ENCODE peak calls at places on chromosomes 12 and 14, in six cellular contexts. M is GM10248, O is kidney, Y is fibroblast of mammary gland, T is PC-3, W is IMR-90. B is an unnamed sample.
A peak's percentile ranks its signal among the peaks of the same experiment; 100 is the strongest.

GRCh38 chr12:45674583-45674982 is 54.9 kb upstream of the ARID2 start:
- DNase-seq in M (no peak), Y (peak; percentile 79), W (peak; percentile 94), O (no peak), T (peak; percentile 98), B (no peak)

GRCh38 chr14:45112886-45113772 is 21.2 kb downstream of the FKBP3 start:
- DNase-seq in T (peak; percentile 88), M (no peak), O (no peak), Y (peak; percentile 19), W (peak; percentile 62), B (no peak)

GRCh38 chr12:69067713-69068112 is 134.7 kb upstream of the CPM start:
- DNase-seq in T (no peak), W (no peak), Y (no peak), O (no peak), M (no peak), B (no peak)

GRCh38 chr14:77485256-77485655 is 13.4 kb downstream of the ISM2 start:
- DNase-seq in Y (no peak), O (no peak), W (no peak), T (peak; percentile 7), M (no peak), B (no peak)

GRCh38 chr12:76020281-76020680 is 11.3 kb downstream of the PHLDA1 start:
- DNase-seq in W (peak; percentile 80), M (no peak), T (peak; percentile 96), O (no peak), Y (peak; percentile 88), B (no peak)

GRCh38 chr12:6919588-6919987 is 5.2 kb downstream of the ENO2 start:
- DNase-seq in Y (no peak), M (no peak), W (no peak), T (no peak), O (peak; percentile 25), B (peak; percentile 66)

GRCh38 chr12:130803707-130804106 is 35.3 kb downstream of the STX2 start:
- DNase-seq in Y (peak; percentile 28), T (peak; percentile 18), O (no peak), M (no peak), W (peak; percentile 50), B (no peak)

GRCh38 chr12:68998036-68998435 is 65.1 kb upstream of the CPM start:
- DNase-seq in T (no peak), O (no peak), W (no peak), M (no peak), Y (no peak), B (no peak)

GRCh38 chr14:53331247-53331646 is 178.1 kb upstream of the DDHD1 start:
- DNase-seq in Y (peak; percentile 92), M (no peak), O (no peak), W (peak; percentile 93), T (peak; percentile 91), B (no peak)

GRCh38 chr14:35879141-35879648 is 53.1 kb downstream of the BRMS1L start:
- DNase-seq in W (peak; percentile 11), T (no peak), Y (peak; percentile 54), M (no peak), O (no peak), B (no peak)

GRCh38 chr12:122064034-122064777 is 14.3 kb upstream of the MLXIP start:
- DNase-seq in O (peak; percentile 95), W (peak; percentile 90), T (peak; percentile 82), M (peak; percentile 55), Y (peak; percentile 98), B (no peak)

GRCh38 chr12:67650528-67651379 is 2.2 kb downstream of the DYRK2 start:
- DNase-seq in Y (no peak), M (peak; percentile 40), T (peak; percentile 13), W (no peak), O (peak; percentile 54), B (no peak)

GRCh38 chr14:23327947-23328744 is 6.9 kb downstream of the PABPN1 start:
- DNase-seq in O (no peak), Y (peak; percentile 82), T (peak; percentile 79), M (peak; percentile 84), W (peak; percentile 80), B (no peak)
- TF ChIP-seq CTCF in O (peak; percentile 77), Y (peak; percentile 93), T (peak; percentile 92), M (peak; percentile 76), W (peak; percentile 93), B (peak; percentile 93)

GRCh38 chr14:75884198-75884611 is 97.6 kb downstream of the TGFB3 start:
- DNase-seq in M (no peak), Y (peak; percentile 79), W (peak; percentile 86), O (no peak), T (peak; percentile 26), B (peak; percentile 86)
- TF ChIP-seq CTCF in M (peak; percentile 26), Y (peak; percentile 42), W (peak; percentile 30), O (peak; percentile 5), T (peak; percentile 63), B (peak; percentile 77)

DNA sequence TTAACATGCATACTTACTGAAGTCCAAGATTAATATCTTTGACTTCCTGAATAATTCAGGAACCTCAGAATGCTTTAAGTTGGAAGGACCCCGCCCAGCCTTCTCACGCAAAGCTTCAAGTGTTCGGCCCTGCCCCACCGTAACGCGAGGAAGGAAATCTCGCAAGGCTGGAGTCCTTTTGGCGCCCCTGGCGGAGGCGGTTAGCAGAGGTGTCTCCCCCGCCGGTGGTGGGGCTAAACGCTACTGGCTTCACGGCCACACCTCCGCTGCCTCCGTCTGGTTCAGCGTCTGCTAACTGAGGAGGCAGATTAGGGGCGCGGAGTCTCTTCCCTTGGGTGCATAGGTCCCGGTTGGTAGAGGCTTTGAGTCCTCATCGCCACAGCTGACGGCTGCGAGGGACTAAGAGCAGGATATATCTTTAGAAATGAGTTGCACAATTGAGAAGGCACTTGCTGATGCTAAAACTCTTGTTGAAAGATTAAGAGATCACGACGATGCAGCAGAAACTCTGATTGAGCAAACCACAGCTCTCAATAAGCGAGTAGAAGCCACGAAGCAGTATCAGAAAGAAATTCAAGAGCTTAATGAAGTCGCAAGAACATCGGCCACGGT is 21.9 kb downstream of the SPATS2 start:
- DNase-seq in Y (no peak), T (no peak), O (peak; percentile 73), W (no peak), M (peak; percentile 45), B (no peak)
- TF ChIP-seq CTCF in Y (no peak), T (no peak), O (no peak), W (no peak), M (peak; percentile 27), B (no peak)

DNA sequence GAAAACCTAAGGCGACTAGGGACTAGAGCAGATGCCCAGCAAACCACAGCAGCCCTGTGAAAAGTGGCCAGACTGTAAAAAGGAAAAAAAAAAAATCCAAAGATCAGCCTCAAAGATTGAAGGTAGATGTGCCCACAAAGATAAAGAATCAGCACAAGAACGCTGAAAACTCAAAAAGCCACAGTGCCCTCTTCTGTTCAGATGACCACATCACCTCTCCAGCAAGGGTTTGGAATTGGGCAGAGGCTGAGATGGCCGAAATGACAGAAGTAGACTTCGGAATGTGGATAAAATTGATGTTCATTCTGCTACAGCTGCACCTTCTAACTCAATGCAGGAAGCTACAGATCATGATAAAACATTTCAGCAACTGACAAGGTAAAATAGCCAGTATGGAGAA is 154.4 kb downstream of the GPHN start:
- DNase-seq in T (peak; percentile 55), M (no peak), Y (peak; percentile 32), W (no peak), O (no peak), B (no peak)
- TF ChIP-seq CTCF in T (peak; percentile 72), M (no peak), Y (peak; percentile 56), W (peak; percentile 32), O (peak; percentile 30), B (peak; percentile 60)